ENCODE peak calls at places on chromosomes 5 and 9, in six cellular contexts. C is DND-41, X is left lung, E is Panc1, G is AG04450, W is PC-3. A is an unnamed sample.

GRCh38 chr9:97525451-97525850 is 24.0 kb downstream of the TMOD1 start:
- DNase-seq in C (no peak), X (no peak), E (no peak), G (no peak), W (peak), A (no peak)

GRCh38 chr5:77077821-77078176 is 9.3 kb downstream of the ZBED3 start:
- DNase-seq in C (no peak), X (no peak), E (no peak), G (no peak), W (no peak), A (no peak)

GRCh38 chr9:105693435-105694275 is 686 bp upstream of the TMEM38B start:
- DNase-seq in C (no peak), X (no peak), E (no peak), G (no peak), W (peak), A (no peak)

GRCh38 chr9:71145179-71145578 is 23.8 kb upstream of the TRPM3 start:
- DNase-seq in C (no peak), X (no peak), E (no peak), G (no peak), W (no peak), A (no peak)

GRCh38 chr9:134781895-134782294 is 98.7 kb upstream of the FCN2 start:
- DNase-seq in C (peak), X (no peak), E (no peak), G (no peak), W (no peak), A (peak)

GRCh38 chr5:176744584-176744965 is 65.8 kb upstream of the UNC5A start:
- DNase-seq in C (no peak), X (no peak), E (no peak), G (no peak), W (peak), A (no peak)

GRCh38 chr9:100428871-100429654 is 2.1 kb downstream of the MSANTD3 start:
- DNase-seq in C (no peak), X (no peak), E (peak), G (peak), W (peak), A (no peak)

GRCh38 chr9:6632516-6633328 is 12.8 kb downstream of the GLDC start:
- DNase-seq in C (no peak), X (no peak), E (no peak), G (no peak), W (no peak), A (no peak)

GRCh38 chr9:114049453-114050225 is 28.5 kb downstream of the AMBP start:
- DNase-seq in C (no peak), X (no peak), E (no peak), G (no peak), W (no peak), A (no peak)

GRCh38 chr5:132026516-132027008 is 15.1 kb upstream of the ACSL6 start:
- DNase-seq in C (no peak), X (no peak), E (no peak), G (no peak), W (no peak), A (no peak)

GRCh38 chr5:40679998-40680681 is 425 bp downstream of the PTGER4 start:
- DNase-seq in C (peak), X (peak), E (no peak), G (no peak), W (peak), A (peak)

GRCh38 chr9:117783828-117784227 is 79.6 kb downstream of the TLR4 start:
- DNase-seq in C (peak), X (no peak), E (no peak), G (no peak), W (no peak), A (peak)

GRCh38 chr5:159210306-159210722 is 961 bp upstream of the RNF145 start:
- DNase-seq in C (peak), X (peak), E (no peak), G (no peak), W (peak), A (no peak)

GRCh38 chr5:39394946-39395345 is 29.8 kb downstream of the DAB2 start:
- DNase-seq in C (no peak), X (no peak), E (no peak), G (no peak), W (peak), A (no peak)

GRCh38 chr5:178428341-178429155 is 161.6 kb downstream of the COL23A1 start:
- DNase-seq in C (peak), X (no peak), E (no peak), G (no peak), W (no peak), A (no peak)

GRCh38 chr9:34124103-34124502 is 2.4 kb downstream of the DCAF12 start:
- DNase-seq in C (no peak), X (no peak), E (no peak), G (no peak), W (no peak), A (no peak)

GRCh38 chr9:92764988-92765936 is 629 bp upstream of the BICD2 start:
- DNase-seq in C (peak), X (peak), E (peak), G (peak), W (peak), A (peak)

GRCh38 chr5:56977034-56977433 is 25.1 kb upstream of the MIER3 start:
- DNase-seq in C (no peak), X (peak), E (no peak), G (no peak), W (no peak), A (no peak)

GRCh38 chr9:24824607-24825006 is 278.9 kb upstream of the IZUMO3 start:
- DNase-seq in C (no peak), X (no peak), E (no peak), G (no peak), W (peak), A (no peak)

GRCh38 chr5:54087436-54087835 is 222.9 kb downstream of the ARL15 start:
- DNase-seq in C (no peak), X (no peak), E (no peak), G (peak), W (peak), A (no peak)

GRCh38 chr5:176748073-176748966 is 62.0 kb upstream of the UNC5A start:
- DNase-seq in C (no peak), X (no peak), E (no peak), G (no peak), W (peak), A (peak)

GRCh38 chr5:11617080-11617479 is 287.2 kb downstream of the CTNND2 start:
- DNase-seq in C (no peak), X (no peak), E (no peak), G (no peak), W (no peak), A (no peak)

GRCh38 chr5:176631383-176631970 is 1.0 kb downstream of the EIF4E1B start:
- DNase-seq in C (no peak), X (no peak), E (no peak), G (no peak), W (no peak), A (no peak)

GRCh38 chr9:98124637-98125426 is 5.8 kb upstream of the TRIM14 start:
- DNase-seq in C (no peak), X (no peak), E (no peak), G (no peak), W (no peak), A (no peak)

GRCh38 chr9:138058181-138058580 is 180.6 kb downstream of the CACNA1B start:
- DNase-seq in C (no peak), X (peak), E (no peak), G (no peak), W (no peak), A (peak)

GRCh38 chr5:149938272-149938671 is 6.3 kb downstream of the PDE6A start:
- DNase-seq in C (no peak), X (peak), E (peak), G (no peak), W (peak), A (no peak)

GRCh38 chr9:73667749-73668148 is 516.1 kb downstream of the ANXA1 start:
- DNase-seq in C (no peak), X (no peak), E (no peak), G (no peak), W (peak), A (no peak)

GRCh38 chr9:109447329-109448076 is 50.6 kb downstream of the PTPN3 start:
- DNase-seq in C (peak), X (no peak), E (no peak), G (no peak), W (no peak), A (no peak)

GRCh38 chr9:70111042-70111602 is 67.5 kb downstream of the MAMDC2 start:
- DNase-seq in C (peak), X (peak), E (no peak), G (peak), W (peak), A (peak)

GRCh38 chr9:128296340-128297220 is 20.5 kb downstream of the SWI5 start:
- DNase-seq in C (no peak), X (no peak), E (no peak), G (no peak), W (no peak), A (no peak)

GRCh38 chr5:56123531-56124243 is 109.4 kb downstream of the ANKRD55 start:
- DNase-seq in C (no peak), X (peak), E (peak), G (peak), W (peak), A (peak)

GRCh38 chr5:173655196-173655797 is 38.8 kb upstream of the BOD1 start:
- DNase-seq in C (no peak), X (no peak), E (no peak), G (no peak), W (no peak), A (no peak)

GRCh38 chr9:133770076-133770777 is 32.1 kb upstream of the SARDH start:
- DNase-seq in C (no peak), X (peak), E (no peak), G (no peak), W (no peak), A (peak)

GRCh38 chr5:2143646-2144386 is 261.1 kb upstream of the IRX4 start:
- DNase-seq in C (no peak), X (no peak), E (no peak), G (no peak), W (no peak), A (no peak)

GRCh38 chr9:4553951-4554381 is 63.7 kb downstream of the SLC1A1 start:
- DNase-seq in C (no peak), X (no peak), E (no peak), G (no peak), W (peak), A (no peak)
- TF ChIP-seq CTCF in C (no peak), X (no peak), E (no peak), G (no peak), W (no peak), A (no peak)

GRCh38 chr9:18427691-18428090 is 46.3 kb upstream of the ADAMTSL1 start:
- DNase-seq in C (no peak), X (no peak), E (no peak), G (no peak), W (no peak), A (no peak)
- H3K27ac ChIP-seq in C (no peak), X (no peak), E (no peak), G (no peak), W (no peak), A (no peak)

GRCh38 chr9:87080512-87081225 is 133.4 kb upstream of the GAS1 start:
- DNase-seq in C (no peak), X (no peak), E (no peak), G (no peak), W (peak), A (no peak)
- TF ChIP-seq CTCF in C (no peak), X (no peak), E (no peak), G (no peak), W (no peak), A (no peak)

DNA sequence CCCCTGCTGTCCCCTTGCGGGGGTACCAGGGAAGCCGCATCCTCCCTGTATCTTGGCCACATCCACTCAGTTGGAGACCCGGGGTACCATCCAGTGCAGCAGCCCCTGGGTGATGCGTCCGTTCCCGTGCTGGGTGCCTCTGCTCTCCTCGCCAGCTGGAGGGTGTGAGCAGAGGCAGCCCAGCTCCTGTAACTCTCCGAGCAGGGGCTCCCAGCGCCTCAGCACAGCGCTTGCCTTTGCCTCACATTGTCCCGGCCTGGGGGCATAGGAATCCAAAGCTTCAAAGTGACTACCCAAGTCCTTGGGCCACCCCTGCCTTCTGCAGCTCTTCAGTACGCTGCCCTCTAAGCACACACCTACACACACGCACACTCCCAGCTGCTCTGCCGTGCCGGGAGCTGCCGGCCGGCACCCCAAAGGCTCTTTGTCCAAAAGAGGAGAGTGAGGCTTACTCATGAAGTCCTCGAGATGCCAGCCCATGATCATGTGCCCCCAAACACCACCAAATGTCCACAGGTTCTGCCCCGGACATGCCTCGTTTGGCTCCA is 733 bp downstream of the ANGPTL2 start:
- DNase-seq in C (no peak), X (no peak), E (no peak), G (no peak), W (no peak), A (no peak)
- H3K27ac ChIP-seq in C (no peak), X (peak), E (no peak), G (peak), W (no peak), A (no peak)

DNA sequence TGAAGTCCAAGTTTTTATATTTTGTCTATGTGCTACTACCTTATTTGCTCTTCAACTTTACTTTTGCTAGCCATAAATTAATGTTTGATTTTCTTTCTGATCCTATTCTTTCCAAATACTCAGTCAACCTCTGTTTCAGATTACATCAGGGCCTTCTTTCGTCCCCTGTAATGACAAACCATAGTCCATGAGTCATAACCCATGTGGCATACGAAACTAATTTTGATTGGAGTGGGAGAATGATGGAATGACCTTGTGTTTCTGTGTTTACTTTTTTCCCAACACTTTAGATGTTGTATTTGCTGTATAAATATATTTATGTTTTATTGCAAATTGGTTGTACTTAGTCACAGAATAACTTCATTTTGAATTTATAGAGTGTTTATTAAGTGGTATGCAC is 1043.1 kb downstream of the DTWD2 start:
- DNase-seq in C (no peak), X (no peak), E (no peak), G (no peak), W (no peak), A (no peak)
- TF ChIP-seq CTCF in C (no peak), X (no peak), E (no peak), G (no peak), W (no peak), A (no peak)